ENCODE peak calls at places on chromosomes 16 and 17, in five cellular contexts. One of them, this sample, is unnamed.
A peak's percentile ranks its signal among the peaks of the same experiment; 100 is the strongest.

GRCh38 chr17:34852614-34853013 is 108.6 kb downstream of the CCT6B start:
- DNase-seq in foreskin fibroblast: no peak
- DNase-seq in fibroblast of villous mesenchyme: no peak
- DNase-seq in NT2/D1: no peak
- DNase-seq in HAP-1: peak; percentile 34
- DNase-seq in this sample: no peak

GRCh38 chr16:276360-277077 is 775 bp upstream of the RGS11 start:
- DNase-seq in foreskin fibroblast: no peak
- DNase-seq in fibroblast of villous mesenchyme: no peak
- DNase-seq in NT2/D1: no peak
- DNase-seq in HAP-1: no peak
- DNase-seq in this sample: no peak

GRCh38 chr17:28470266-28471126 is 2.9 kb upstream of the SLC13A2 start:
- DNase-seq in foreskin fibroblast: no peak
- DNase-seq in fibroblast of villous mesenchyme: peak; percentile 18
- DNase-seq in NT2/D1: no peak
- DNase-seq in HAP-1: no peak
- DNase-seq in this sample: no peak

GRCh38 chr17:58307468-58308172 is 21.0 kb downstream of the TSPOAP1 start:
- DNase-seq in foreskin fibroblast: no peak
- DNase-seq in fibroblast of villous mesenchyme: no peak
- DNase-seq in NT2/D1: no peak
- DNase-seq in HAP-1: no peak
- DNase-seq in this sample: no peak

GRCh38 chr17:64780096-64781012 is 118.2 kb upstream of the SMURF2 start:
- DNase-seq in foreskin fibroblast: no peak
- DNase-seq in fibroblast of villous mesenchyme: no peak
- DNase-seq in NT2/D1: no peak
- DNase-seq in HAP-1: no peak
- DNase-seq in this sample: no peak

GRCh38 chr17:77356690-77357201 is 216.0 kb downstream of the SEC14L1 start:
- DNase-seq in foreskin fibroblast: no peak
- DNase-seq in fibroblast of villous mesenchyme: no peak
- DNase-seq in NT2/D1: no peak
- DNase-seq in HAP-1: no peak
- DNase-seq in this sample: no peak

GRCh38 chr16:30122621-30123160 is 329 bp downstream of the MAPK3 start:
- DNase-seq in foreskin fibroblast: no peak
- DNase-seq in fibroblast of villous mesenchyme: peak; percentile 10
- DNase-seq in NT2/D1: no peak
- DNase-seq in HAP-1: no peak
- DNase-seq in this sample: no peak

GRCh38 chr17:70104688-70105087 is 29.7 kb downstream of the KCNJ16 start:
- DNase-seq in foreskin fibroblast: no peak
- DNase-seq in fibroblast of villous mesenchyme: no peak
- DNase-seq in NT2/D1: no peak
- DNase-seq in HAP-1: no peak
- DNase-seq in this sample: no peak

GRCh38 chr17:77089118-77089477 is 51.7 kb upstream of the SEC14L1 start:
- DNase-seq in foreskin fibroblast: no peak
- DNase-seq in fibroblast of villous mesenchyme: no peak
- DNase-seq in NT2/D1: no peak
- DNase-seq in HAP-1: no peak
- DNase-seq in this sample: no peak

GRCh38 chr16:11394593-11394960 is 49.3 kb downstream of the RMI2 start:
- DNase-seq in foreskin fibroblast: no peak
- DNase-seq in fibroblast of villous mesenchyme: no peak
- DNase-seq in NT2/D1: no peak
- DNase-seq in HAP-1: no peak
- DNase-seq in this sample: no peak

GRCh38 chr16:10676284-10676683 is 18.4 kb downstream of the TEKT5 start:
- DNase-seq in foreskin fibroblast: no peak
- DNase-seq in fibroblast of villous mesenchyme: no peak
- DNase-seq in NT2/D1: no peak
- DNase-seq in HAP-1: no peak
- DNase-seq in this sample: no peak

GRCh38 chr16:69241911-69242310 is 54.9 kb downstream of the SNTB2 start:
- DNase-seq in foreskin fibroblast: no peak
- DNase-seq in fibroblast of villous mesenchyme: no peak
- DNase-seq in NT2/D1: no peak
- DNase-seq in HAP-1: no peak
- DNase-seq in this sample: no peak

GRCh38 chr16:10787304-10787703 is 31.3 kb downstream of the TVP23A start:
- DNase-seq in foreskin fibroblast: no peak
- DNase-seq in fibroblast of villous mesenchyme: no peak
- DNase-seq in NT2/D1: no peak
- DNase-seq in HAP-1: peak; percentile 47
- DNase-seq in this sample: no peak

GRCh38 chr17:12719948-12720347 is 54.3 kb downstream of the MYOCD start:
- DNase-seq in foreskin fibroblast: no peak
- DNase-seq in fibroblast of villous mesenchyme: no peak
- DNase-seq in NT2/D1: no peak
- DNase-seq in HAP-1: peak; percentile 35
- DNase-seq in this sample: no peak

GRCh38 chr16:88535181-88535856 is 34.9 kb upstream of the ZC3H18 start:
- DNase-seq in foreskin fibroblast: no peak
- DNase-seq in fibroblast of villous mesenchyme: no peak
- DNase-seq in NT2/D1: no peak
- DNase-seq in HAP-1: no peak
- DNase-seq in this sample: no peak

GRCh38 chr17:59668816-59669215 is 38.4 kb downstream of the PTRH2 start:
- DNase-seq in foreskin fibroblast: peak; percentile 82
- DNase-seq in fibroblast of villous mesenchyme: peak; percentile 88
- DNase-seq in NT2/D1: no peak
- DNase-seq in HAP-1: no peak
- DNase-seq in this sample: peak; percentile 98

GRCh38 chr16:23433261-23433920 is 19.6 kb downstream of the COG7 start:
- DNase-seq in foreskin fibroblast: no peak
- DNase-seq in fibroblast of villous mesenchyme: no peak
- DNase-seq in NT2/D1: no peak
- DNase-seq in HAP-1: no peak
- DNase-seq in this sample: no peak

GRCh38 chr17:37671028-37671812 is 28.0 kb upstream of the DDX52 start:
- DNase-seq in foreskin fibroblast: no peak
- DNase-seq in fibroblast of villous mesenchyme: peak; percentile 10
- DNase-seq in NT2/D1: no peak
- DNase-seq in HAP-1: no peak
- DNase-seq in this sample: no peak

GRCh38 chr17:79921411-79922160 is 82.3 kb upstream of the CBX4 start:
- DNase-seq in foreskin fibroblast: no peak
- DNase-seq in fibroblast of villous mesenchyme: no peak
- DNase-seq in NT2/D1: no peak
- DNase-seq in HAP-1: no peak
- DNase-seq in this sample: no peak

GRCh38 chr17:4955091-4955490 is 4.2 kb downstream of the ENO3 start:
- DNase-seq in foreskin fibroblast: no peak
- DNase-seq in fibroblast of villous mesenchyme: no peak
- DNase-seq in NT2/D1: no peak
- DNase-seq in HAP-1: no peak
- DNase-seq in this sample: no peak

GRCh38 chr16:23333034-23333579 is 31.0 kb downstream of the SCNN1B start:
- DNase-seq in foreskin fibroblast: no peak
- DNase-seq in fibroblast of villous mesenchyme: no peak
- DNase-seq in NT2/D1: no peak
- DNase-seq in HAP-1: no peak
- DNase-seq in this sample: no peak

GRCh38 chr17:41985919-41986318 is 19.3 kb downstream of the CNP start:
- DNase-seq in foreskin fibroblast: no peak
- DNase-seq in fibroblast of villous mesenchyme: no peak
- DNase-seq in NT2/D1: no peak
- DNase-seq in HAP-1: no peak
- DNase-seq in this sample: no peak

GRCh38 chr16:67029249-67030096 is 524 bp downstream of the CBFB start:
- DNase-seq in foreskin fibroblast: peak; percentile 61
- DNase-seq in fibroblast of villous mesenchyme: peak; percentile 71
- DNase-seq in NT2/D1: no peak
- DNase-seq in HAP-1: peak; percentile 44
- DNase-seq in this sample: no peak

GRCh38 chr17:75317671-75318070 is 28.4 kb upstream of the SLC25A19 start:
- DNase-seq in foreskin fibroblast: no peak
- DNase-seq in fibroblast of villous mesenchyme: no peak
- DNase-seq in NT2/D1: no peak
- DNase-seq in HAP-1: peak; percentile 20
- DNase-seq in this sample: peak; percentile 32

GRCh38 chr17:3621146-3621720 is 12.0 kb upstream of the TRPV1 start:
- DNase-seq in foreskin fibroblast: no peak
- DNase-seq in fibroblast of villous mesenchyme: no peak
- DNase-seq in NT2/D1: no peak
- DNase-seq in HAP-1: no peak
- DNase-seq in this sample: no peak

GRCh38 chr17:15284537-15284936 is 19.4 kb upstream of the PMP22 start:
- DNase-seq in foreskin fibroblast: no peak
- DNase-seq in fibroblast of villous mesenchyme: no peak
- DNase-seq in NT2/D1: no peak
- DNase-seq in HAP-1: no peak
- DNase-seq in this sample: no peak

GRCh38 chr16:28326881-28327610 is 34.7 kb downstream of the SBK1 start:
- DNase-seq in foreskin fibroblast: peak; percentile 29
- DNase-seq in fibroblast of villous mesenchyme: peak; percentile 46
- DNase-seq in NT2/D1: peak; percentile 35
- DNase-seq in HAP-1: peak; percentile 81
- DNase-seq in this sample: no peak

GRCh38 chr17:9009737-9010136 is 11.6 kb upstream of the NTN1 start:
- DNase-seq in foreskin fibroblast: no peak
- DNase-seq in fibroblast of villous mesenchyme: no peak
- DNase-seq in NT2/D1: no peak
- DNase-seq in HAP-1: no peak
- DNase-seq in this sample: no peak

GRCh38 chr17:47946929-47947397 is 5.6 kb downstream of the PNPO start:
- DNase-seq in foreskin fibroblast: peak; percentile 71
- DNase-seq in fibroblast of villous mesenchyme: peak; percentile 77
- DNase-seq in NT2/D1: peak; percentile 66
- DNase-seq in HAP-1: peak; percentile 84
- DNase-seq in this sample: peak; percentile 52

GRCh38 chr16:19130852-19131808 is 17.4 kb downstream of the ITPRIPL2 start:
- DNase-seq in foreskin fibroblast: peak; percentile 74
- DNase-seq in fibroblast of villous mesenchyme: peak; percentile 90
- DNase-seq in NT2/D1: no peak
- DNase-seq in HAP-1: no peak
- DNase-seq in this sample: peak; percentile 71

GRCh38 chr16:19913306-19913717 is 28.7 kb upstream of the GPRC5B start:
- DNase-seq in foreskin fibroblast: no peak
- DNase-seq in fibroblast of villous mesenchyme: no peak
- DNase-seq in NT2/D1: no peak
- DNase-seq in HAP-1: no peak
- DNase-seq in this sample: no peak

GRCh38 chr17:76924345-76925332 is 56.4 kb downstream of the MGAT5B start:
- DNase-seq in foreskin fibroblast: no peak
- DNase-seq in fibroblast of villous mesenchyme: no peak
- DNase-seq in NT2/D1: no peak
- DNase-seq in HAP-1: no peak
- DNase-seq in this sample: no peak

GRCh38 chr17:54347495-54347894 is 524.8 kb downstream of the KIF2B start:
- DNase-seq in foreskin fibroblast: no peak
- DNase-seq in fibroblast of villous mesenchyme: no peak
- DNase-seq in NT2/D1: no peak
- DNase-seq in HAP-1: no peak
- DNase-seq in this sample: no peak

GRCh38 chr17:39621523-39622379 is 5.0 kb upstream of the PPP1R1B start:
- DNase-seq in foreskin fibroblast: peak; percentile 55
- DNase-seq in fibroblast of villous mesenchyme: peak; percentile 80
- DNase-seq in NT2/D1: peak; percentile 60
- DNase-seq in HAP-1: peak; percentile 89
- DNase-seq in this sample: peak; percentile 48
- H3K4me3 ChIP-seq in foreskin fibroblast: no peak overlapping the region
- H3K4me3 ChIP-seq in fibroblast of villous mesenchyme: no peak overlapping the region
- H3K4me3 ChIP-seq in NT2/D1: no peak overlapping the region
- H3K4me3 ChIP-seq in HAP-1: no peak overlapping the region
- H3K4me3 ChIP-seq in this sample: no peak overlapping the region

DNA sequence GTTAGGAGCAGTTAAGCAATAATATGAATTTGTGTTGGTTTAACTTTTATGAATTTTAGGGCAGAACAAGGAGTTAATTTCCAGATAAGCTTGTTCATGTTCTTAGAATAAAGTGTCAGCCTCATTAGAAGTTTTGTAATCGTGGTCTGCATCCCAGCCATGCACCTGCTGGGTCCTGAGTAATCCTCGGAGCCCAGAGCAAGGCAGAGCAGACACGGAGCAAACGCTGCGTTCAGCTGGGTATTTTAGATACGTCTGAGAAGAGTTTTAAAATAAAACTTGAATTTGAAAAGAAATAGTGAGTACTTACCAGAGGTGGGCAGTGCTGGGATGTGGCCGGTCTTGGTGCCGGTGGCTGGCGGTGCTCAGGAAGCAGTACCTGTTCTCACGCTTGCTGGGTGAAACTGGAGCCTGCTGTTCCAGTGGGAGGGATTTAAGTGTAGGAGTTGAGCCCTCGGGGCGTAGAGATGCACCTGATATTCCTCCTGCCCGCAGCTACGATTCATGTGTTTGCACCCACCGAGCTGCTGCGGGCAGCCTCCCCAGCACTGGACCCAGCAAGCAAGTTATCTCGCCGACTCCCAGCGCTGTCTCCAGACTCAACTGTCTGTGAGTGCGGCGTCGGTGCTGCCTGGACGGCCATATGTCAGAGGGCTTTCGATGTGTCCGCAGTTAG is at the start of gene ZNF750:
- DNase-seq in foreskin fibroblast: no peak
- DNase-seq in fibroblast of villous mesenchyme: no peak
- DNase-seq in NT2/D1: no peak
- DNase-seq in HAP-1: no peak
- DNase-seq in this sample: no peak
- H3K4me3 ChIP-seq in foreskin fibroblast: no peak within 1 kb of the TSS
- H3K4me3 ChIP-seq in fibroblast of villous mesenchyme: no peak within 1 kb of the TSS
- H3K4me3 ChIP-seq in NT2/D1: no peak within 1 kb of the TSS
- H3K4me3 ChIP-seq in HAP-1: no peak within 1 kb of the TSS
- H3K4me3 ChIP-seq in this sample: no peak within 1 kb of the TSS

GRCh38 chr16:2675021-2675420 is 7.3 kb upstream of the KCTD5 start:
- DNase-seq in foreskin fibroblast: no peak
- DNase-seq in fibroblast of villous mesenchyme: no peak
- DNase-seq in NT2/D1: no peak
- DNase-seq in HAP-1: no peak
- DNase-seq in this sample: no peak

GRCh38 chr16:2675714-2676113 is 6.6 kb upstream of the KCTD5 start:
- DNase-seq in foreskin fibroblast: no peak
- DNase-seq in fibroblast of villous mesenchyme: peak; percentile 56
- DNase-seq in NT2/D1: no peak
- DNase-seq in HAP-1: no peak
- DNase-seq in this sample: no peak

GRCh38 chr16:2673066-2673999 is 9.0 kb upstream of the KCTD5 start:
- DNase-seq in foreskin fibroblast: peak; percentile 92
- DNase-seq in fibroblast of villous mesenchyme: peak; percentile 95
- DNase-seq in NT2/D1: peak; percentile 87
- DNase-seq in HAP-1: peak; percentile 96
- DNase-seq in this sample: peak; percentile 76

GRCh38 chr16:2671741-2672140 is 10.6 kb upstream of the KCTD5 start:
- DNase-seq in foreskin fibroblast: no peak
- DNase-seq in fibroblast of villous mesenchyme: no peak
- DNase-seq in NT2/D1: no peak
- DNase-seq in HAP-1: no peak
- DNase-seq in this sample: no peak
- H3K4me3 ChIP-seq in foreskin fibroblast: peak overlapping the region; percentile 61
- H3K4me3 ChIP-seq in fibroblast of villous mesenchyme: peak overlapping the region; percentile 63
- H3K4me3 ChIP-seq in NT2/D1: no peak overlapping the region
- H3K4me3 ChIP-seq in HAP-1: no peak overlapping the region
- H3K4me3 ChIP-seq in this sample: peak overlapping the region; percentile 39

GRCh38 chr16:80997139-80997798 is 9.4 kb downstream of the CMC2 start:
- DNase-seq in foreskin fibroblast: no peak
- DNase-seq in fibroblast of villous mesenchyme: peak; percentile 56
- DNase-seq in NT2/D1: no peak
- DNase-seq in HAP-1: no peak
- DNase-seq in this sample: no peak
- H3K4me3 ChIP-seq in foreskin fibroblast: peak overlapping the region; percentile 30
- H3K4me3 ChIP-seq in fibroblast of villous mesenchyme: peak overlapping the region; percentile 33
- H3K4me3 ChIP-seq in NT2/D1: no peak overlapping the region
- H3K4me3 ChIP-seq in HAP-1: no peak overlapping the region
- H3K4me3 ChIP-seq in this sample: no peak overlapping the region

GRCh38 chr16:57447142-57447962 is at the start of the genes CIAPIN1 and COQ9:
- DNase-seq in foreskin fibroblast: peak; percentile 93
- DNase-seq in fibroblast of villous mesenchyme: peak; percentile 93
- DNase-seq in NT2/D1: peak; percentile 90
- DNase-seq in HAP-1: peak; percentile 94
- DNase-seq in this sample: peak; percentile 80
- H3K4me3 ChIP-seq in foreskin fibroblast: peak within 1 kb of the TSS; percentile 98
- H3K4me3 ChIP-seq in fibroblast of villous mesenchyme: peak within 1 kb of the TSS; percentile 93
- H3K4me3 ChIP-seq in NT2/D1: peak within 1 kb of the TSS; percentile 97
- H3K4me3 ChIP-seq in HAP-1: peak within 1 kb of the TSS; percentile 96
- H3K4me3 ChIP-seq in this sample: peak within 1 kb of the TSS; percentile 76

This sample was measured in astrocyte of the cerebellum.